ENCODE peak calls at places on chromosomes 4 and X, in six cellular contexts. One of them, this sample, is unnamed.

GRCh38 chr4:5998333-5998936 is 19.8 kb downstream of the C4orf50 start:
- DNase-seq in cardiac fibroblast: peak
- DNase-seq in neural progenitor cell: peak
- DNase-seq in AG10803: peak
- DNase-seq in suprapubic skin: peak
- DNase-seq in choroid plexus epithelial cell: peak
- DNase-seq in this sample: peak

GRCh38 chrX:1244164-1245076 is 24.2 kb upstream of the CSF2RA start:
- DNase-seq in cardiac fibroblast: no peak
- DNase-seq in neural progenitor cell: peak
- DNase-seq in AG10803: no peak
- DNase-seq in suprapubic skin: no peak
- DNase-seq in choroid plexus epithelial cell: no peak
- DNase-seq in this sample: no peak

GRCh38 chr4:74623041-74623440 is 171.3 kb downstream of the BTC start:
- DNase-seq in cardiac fibroblast: peak
- DNase-seq in neural progenitor cell: peak
- DNase-seq in AG10803: peak
- DNase-seq in suprapubic skin: no peak
- DNase-seq in choroid plexus epithelial cell: peak
- DNase-seq in this sample: peak

GRCh38 chrX:115649461-115650063 is 88.6 kb downstream of the PLS3 start:
- DNase-seq in cardiac fibroblast: peak
- DNase-seq in neural progenitor cell: no peak
- DNase-seq in AG10803: no peak
- DNase-seq in suprapubic skin: no peak
- DNase-seq in choroid plexus epithelial cell: peak
- DNase-seq in this sample: peak

GRCh38 chrX:150958177-150958576 is 25.0 kb upstream of the HMGB3 start:
- DNase-seq in cardiac fibroblast: no peak
- DNase-seq in neural progenitor cell: no peak
- DNase-seq in AG10803: peak
- DNase-seq in suprapubic skin: no peak
- DNase-seq in choroid plexus epithelial cell: no peak
- DNase-seq in this sample: no peak

GRCh38 chr4:37138019-37138653 is 106.4 kb upstream of the NWD2 start:
- DNase-seq in cardiac fibroblast: no peak
- DNase-seq in neural progenitor cell: no peak
- DNase-seq in AG10803: no peak
- DNase-seq in suprapubic skin: no peak
- DNase-seq in choroid plexus epithelial cell: no peak
- DNase-seq in this sample: no peak

GRCh38 chr4:185835336-185835735 is 23.3 kb upstream of the SORBS2 start:
- DNase-seq in cardiac fibroblast: no peak
- DNase-seq in neural progenitor cell: no peak
- DNase-seq in AG10803: no peak
- DNase-seq in suprapubic skin: no peak
- DNase-seq in choroid plexus epithelial cell: no peak
- DNase-seq in this sample: no peak

GRCh38 chr4:48780867-48781219 is 764 bp upstream of the FRYL start:
- DNase-seq in cardiac fibroblast: peak
- DNase-seq in neural progenitor cell: no peak
- DNase-seq in AG10803: no peak
- DNase-seq in suprapubic skin: no peak
- DNase-seq in choroid plexus epithelial cell: peak
- DNase-seq in this sample: peak

GRCh38 chr4:148735432-148736155 is 293.4 kb upstream of the NR3C2 start:
- DNase-seq in cardiac fibroblast: no peak
- DNase-seq in neural progenitor cell: no peak
- DNase-seq in AG10803: no peak
- DNase-seq in suprapubic skin: no peak
- DNase-seq in choroid plexus epithelial cell: no peak
- DNase-seq in this sample: no peak

GRCh38 chr4:108559911-108560310 is 60.5 kb upstream of the RPL34 start:
- DNase-seq in cardiac fibroblast: no peak
- DNase-seq in neural progenitor cell: no peak
- DNase-seq in AG10803: no peak
- DNase-seq in suprapubic skin: no peak
- DNase-seq in choroid plexus epithelial cell: no peak
- DNase-seq in this sample: no peak

GRCh38 chrX:39633293-39633692 is 464.5 kb downstream of the BCOR start:
- DNase-seq in cardiac fibroblast: peak
- DNase-seq in neural progenitor cell: no peak
- DNase-seq in AG10803: peak
- DNase-seq in suprapubic skin: no peak
- DNase-seq in choroid plexus epithelial cell: peak
- DNase-seq in this sample: no peak

GRCh38 chr4:127634181-127634580 is 1.4 kb downstream of the INTU start:
- DNase-seq in cardiac fibroblast: peak
- DNase-seq in neural progenitor cell: no peak
- DNase-seq in AG10803: peak
- DNase-seq in suprapubic skin: no peak
- DNase-seq in choroid plexus epithelial cell: peak
- DNase-seq in this sample: peak

GRCh38 chr4:182263562-182263961 is 20.4 kb downstream of the TENM3 start:
- DNase-seq in cardiac fibroblast: no peak
- DNase-seq in neural progenitor cell: no peak
- DNase-seq in AG10803: no peak
- DNase-seq in suprapubic skin: no peak
- DNase-seq in choroid plexus epithelial cell: no peak
- DNase-seq in this sample: no peak

GRCh38 chr4:154294951-154295350 is 196.6 kb downstream of the DCHS2 start:
- DNase-seq in cardiac fibroblast: no peak
- DNase-seq in neural progenitor cell: no peak
- DNase-seq in AG10803: no peak
- DNase-seq in suprapubic skin: no peak
- DNase-seq in choroid plexus epithelial cell: no peak
- DNase-seq in this sample: no peak

GRCh38 chr4:149493492-149493891 is 322.2 kb downstream of the IQCM start:
- DNase-seq in cardiac fibroblast: no peak
- DNase-seq in neural progenitor cell: no peak
- DNase-seq in AG10803: peak
- DNase-seq in suprapubic skin: no peak
- DNase-seq in choroid plexus epithelial cell: no peak
- DNase-seq in this sample: no peak

GRCh38 chrX:109218761-109219160 is 263.1 kb downstream of the GUCY2F start:
- DNase-seq in cardiac fibroblast: no peak
- DNase-seq in neural progenitor cell: no peak
- DNase-seq in AG10803: no peak
- DNase-seq in suprapubic skin: no peak
- DNase-seq in choroid plexus epithelial cell: no peak
- DNase-seq in this sample: no peak

GRCh38 chr4:94451669-94452475 is at the start of gene PDLIM5:
- DNase-seq in cardiac fibroblast: peak
- DNase-seq in neural progenitor cell: peak
- DNase-seq in AG10803: peak
- DNase-seq in suprapubic skin: peak
- DNase-seq in choroid plexus epithelial cell: peak
- DNase-seq in this sample: peak

GRCh38 chr4:21954406-21954805 is 5.8 kb upstream of the KCNIP4 start:
- DNase-seq in cardiac fibroblast: no peak
- DNase-seq in neural progenitor cell: no peak
- DNase-seq in AG10803: no peak
- DNase-seq in suprapubic skin: no peak
- DNase-seq in choroid plexus epithelial cell: no peak
- DNase-seq in this sample: no peak

GRCh38 chr4:186693159-186693815 is 30.4 kb downstream of the FAT1 start:
- DNase-seq in cardiac fibroblast: peak
- DNase-seq in neural progenitor cell: no peak
- DNase-seq in AG10803: peak
- DNase-seq in suprapubic skin: peak
- DNase-seq in choroid plexus epithelial cell: peak
- DNase-seq in this sample: peak

GRCh38 chr4:80243274-80244018 is 23.0 kb upstream of the FGF5 start:
- DNase-seq in cardiac fibroblast: no peak
- DNase-seq in neural progenitor cell: no peak
- DNase-seq in AG10803: no peak
- DNase-seq in suprapubic skin: no peak
- DNase-seq in choroid plexus epithelial cell: no peak
- DNase-seq in this sample: no peak

GRCh38 chrX:112714357-112714918 is 34.7 kb upstream of the LHFPL1 start:
- DNase-seq in cardiac fibroblast: no peak
- DNase-seq in neural progenitor cell: no peak
- DNase-seq in AG10803: peak
- DNase-seq in suprapubic skin: no peak
- DNase-seq in choroid plexus epithelial cell: no peak
- DNase-seq in this sample: no peak

GRCh38 chr4:186726440-186727148 is 2.9 kb upstream of the FAT1 start:
- DNase-seq in cardiac fibroblast: peak
- DNase-seq in neural progenitor cell: peak
- DNase-seq in AG10803: peak
- DNase-seq in suprapubic skin: no peak
- DNase-seq in choroid plexus epithelial cell: peak
- DNase-seq in this sample: peak

GRCh38 chrX:40098264-40099045 is 697 bp upstream of the BCOR start:
- DNase-seq in cardiac fibroblast: peak
- DNase-seq in neural progenitor cell: peak
- DNase-seq in AG10803: no peak
- DNase-seq in suprapubic skin: no peak
- DNase-seq in choroid plexus epithelial cell: peak
- DNase-seq in this sample: peak

GRCh38 chrX:104391905-104392304 is 137.2 kb upstream of the ESX1 start:
- DNase-seq in cardiac fibroblast: no peak
- DNase-seq in neural progenitor cell: peak
- DNase-seq in AG10803: no peak
- DNase-seq in suprapubic skin: no peak
- DNase-seq in choroid plexus epithelial cell: no peak
- DNase-seq in this sample: no peak

GRCh38 chr4:95256108-95256835 is 292.5 kb downstream of the UNC5C start:
- DNase-seq in cardiac fibroblast: peak
- DNase-seq in neural progenitor cell: no peak
- DNase-seq in AG10803: no peak
- DNase-seq in suprapubic skin: no peak
- DNase-seq in choroid plexus epithelial cell: peak
- DNase-seq in this sample: no peak

GRCh38 chr4:121057466-121057911 is 14.8 kb downstream of the NDNF start:
- DNase-seq in cardiac fibroblast: no peak
- DNase-seq in neural progenitor cell: peak
- DNase-seq in AG10803: no peak
- DNase-seq in suprapubic skin: no peak
- DNase-seq in choroid plexus epithelial cell: no peak
- DNase-seq in this sample: no peak
- H3K4me3 ChIP-seq in cardiac fibroblast: no peak
- H3K4me3 ChIP-seq in neural progenitor cell: no peak
- H3K4me3 ChIP-seq in AG10803: no peak
- H3K4me3 ChIP-seq in suprapubic skin: no peak
- H3K4me3 ChIP-seq in choroid plexus epithelial cell: no peak
- H3K4me3 ChIP-seq in this sample: no peak

GRCh38 chrX:146224442-146224841 is 406.8 kb downstream of the SLITRK2 start:
- DNase-seq in cardiac fibroblast: no peak
- DNase-seq in neural progenitor cell: peak
- DNase-seq in AG10803: no peak
- DNase-seq in suprapubic skin: no peak
- DNase-seq in choroid plexus epithelial cell: no peak
- DNase-seq in this sample: no peak
- TF ChIP-seq CTCF in cardiac fibroblast: no peak
- TF ChIP-seq CTCF in neural progenitor cell: peak
- TF ChIP-seq CTCF in AG10803: no peak
- TF ChIP-seq CTCF in suprapubic skin: no peak
- TF ChIP-seq CTCF in choroid plexus epithelial cell: no peak
- TF ChIP-seq CTCF in this sample: no peak

DNA sequence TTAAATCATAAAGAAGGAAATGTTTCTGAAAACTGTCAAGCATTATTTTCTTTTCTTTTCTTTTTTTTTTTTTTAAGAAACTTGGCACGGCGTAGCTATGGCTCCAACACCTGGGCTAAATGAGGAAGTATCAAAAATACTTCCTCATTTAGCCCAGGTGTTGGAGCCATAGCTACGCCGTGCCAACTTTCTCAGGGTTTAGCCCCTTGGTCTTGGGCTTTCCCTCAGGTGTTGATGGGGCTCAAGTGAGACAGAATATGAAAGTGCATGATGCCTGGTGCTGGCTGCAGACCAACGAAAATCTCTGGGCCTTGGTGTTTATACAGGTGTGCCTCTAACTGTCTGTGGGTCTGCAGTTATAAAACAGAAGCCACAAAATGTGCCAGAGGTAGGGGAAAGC is 132.7 kb downstream of the ARHGAP24 start:
- DNase-seq in cardiac fibroblast: no peak
- DNase-seq in neural progenitor cell: no peak
- DNase-seq in AG10803: no peak
- DNase-seq in suprapubic skin: no peak
- DNase-seq in choroid plexus epithelial cell: no peak
- DNase-seq in this sample: no peak
- H3K4me3 ChIP-seq in cardiac fibroblast: no peak
- H3K4me3 ChIP-seq in neural progenitor cell: no peak
- H3K4me3 ChIP-seq in AG10803: no peak
- H3K4me3 ChIP-seq in suprapubic skin: no peak
- H3K4me3 ChIP-seq in choroid plexus epithelial cell: no peak
- H3K4me3 ChIP-seq in this sample: no peak

GRCh38 chr4:164011791-164012190 is 517.3 kb downstream of the TMA16 start:
- DNase-seq in cardiac fibroblast: no peak
- DNase-seq in neural progenitor cell: no peak
- DNase-seq in AG10803: no peak
- DNase-seq in suprapubic skin: no peak
- DNase-seq in choroid plexus epithelial cell: no peak
- DNase-seq in this sample: no peak

GRCh38 chr4:164009435-164009834 is 514.9 kb downstream of the TMA16 start:
- DNase-seq in cardiac fibroblast: no peak
- DNase-seq in neural progenitor cell: no peak
- DNase-seq in AG10803: no peak
- DNase-seq in suprapubic skin: no peak
- DNase-seq in choroid plexus epithelial cell: no peak
- DNase-seq in this sample: no peak

DNA sequence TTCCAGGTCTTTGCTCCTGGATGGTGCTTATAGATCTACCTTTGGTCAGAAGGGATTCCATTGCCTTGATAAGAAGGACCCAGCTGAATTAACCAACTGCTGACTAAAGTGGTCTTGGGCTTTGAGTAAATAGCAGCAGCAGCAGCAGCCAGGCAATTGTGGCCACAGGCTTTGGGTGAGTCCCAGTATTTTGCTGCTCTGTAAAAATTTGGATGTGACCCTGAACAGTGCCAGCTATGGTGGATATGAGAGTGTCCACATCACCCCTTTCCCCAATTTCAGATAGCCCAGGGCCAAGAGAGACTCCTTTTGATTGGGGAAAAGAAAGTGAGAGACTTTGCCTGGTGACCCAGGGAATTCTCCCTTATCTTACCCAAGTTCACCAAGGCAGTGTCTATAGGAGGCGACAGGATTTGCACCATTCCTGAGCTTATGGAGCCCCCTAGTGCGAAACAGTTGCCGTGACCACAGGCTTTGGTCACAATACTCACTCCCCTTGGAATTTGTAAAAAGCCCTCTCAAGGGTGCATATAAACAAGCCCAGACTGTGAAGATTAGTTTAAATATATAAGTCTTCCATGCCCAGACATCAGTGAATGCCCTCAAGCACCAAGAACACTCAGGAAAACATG is 518.0 kb downstream of the TMA16 start:
- DNase-seq in cardiac fibroblast: no peak
- DNase-seq in neural progenitor cell: peak
- DNase-seq in AG10803: no peak
- DNase-seq in suprapubic skin: no peak
- DNase-seq in choroid plexus epithelial cell: peak
- DNase-seq in this sample: no peak
- TF ChIP-seq CTCF in cardiac fibroblast: no peak
- TF ChIP-seq CTCF in neural progenitor cell: peak
- TF ChIP-seq CTCF in AG10803: no peak
- TF ChIP-seq CTCF in suprapubic skin: no peak
- TF ChIP-seq CTCF in choroid plexus epithelial cell: no peak
- TF ChIP-seq CTCF in this sample: no peak

This sample was measured in fibroblast of the aortic adventitia.